ENCODE peak calls at places on chromosomes 4 and X, in five cellular contexts. Y is PC-3, H is WTC11, U is uterus, P is ecto neural progenitor cell. Z is an unnamed sample.

GRCh38 chr4:177728361-177729152 is 286.3 kb upstream of the AGA start:
- DNase-seq in Y (peak), H (no peak), U (no peak), P (no peak), Z (peak)

GRCh38 chr4:153522800-153523089 is 56.6 kb downstream of the TMEM131L start:
- DNase-seq in Y (no peak), H (no peak), U (no peak), P (no peak), Z (no peak)

GRCh38 chr4:1591107-1591506 is 93.0 kb downstream of the FAM53A start:
- DNase-seq in Y (no peak), H (no peak), U (no peak), P (no peak), Z (no peak)

GRCh38 chr4:23232987-23233386 is 540.2 kb downstream of the GBA3 start:
- DNase-seq in Y (peak), H (no peak), U (no peak), P (no peak), Z (no peak)

GRCh38 chrX:6021316-6022091 is 207.2 kb downstream of the NLGN4X start:
- DNase-seq in Y (peak), H (peak), U (no peak), P (no peak), Z (peak)

GRCh38 chr4:48801739-48802138 is 21.7 kb upstream of the FRYL start:
- DNase-seq in Y (peak), H (no peak), U (no peak), P (no peak), Z (no peak)

GRCh38 chrX:14916017-14916674 is 42.9 kb downstream of the MOSPD2 start:
- DNase-seq in Y (peak), H (no peak), U (no peak), P (no peak), Z (no peak)

GRCh38 chrX:47562615-47563243 is 1.7 kb downstream of the ARAF start:
- DNase-seq in Y (peak), H (no peak), U (no peak), P (no peak), Z (peak)

GRCh38 chrX:38327007-38327774 is at the start of gene RPGR:
- DNase-seq in Y (peak), H (peak), U (peak), P (peak), Z (peak)

GRCh38 chr4:102036619-102037376 is 246.3 kb downstream of the BANK1 start:
- DNase-seq in Y (no peak), H (no peak), U (no peak), P (no peak), Z (no peak)

GRCh38 chr4:63526251-63526650 is 883.0 kb downstream of the TECRL start:
- DNase-seq in Y (no peak), H (no peak), U (no peak), P (no peak), Z (no peak)

GRCh38 chrX:44343412-44343942 is at the start of gene EFHC2:
- DNase-seq in Y (peak), H (peak), U (peak), P (peak), Z (no peak)

GRCh38 chr4:89586318-89586717 is 250.6 kb downstream of the SNCA start:
- DNase-seq in Y (no peak), H (no peak), U (no peak), P (no peak), Z (no peak)

Z was measured in HT-29.